ENCODE peak calls at places on chromosomes 16 and 17, in four cellular contexts. One of them, this sample, is unnamed.

GRCh38 chr17:68033636-68034451 is 1.7 kb upstream of the KPNA2 start:
- DNase-seq in endothelial cell: peak
- DNase-seq in vagina: no peak
- DNase-seq in fibroblast of lung: peak
- DNase-seq in this sample: no peak

GRCh38 chr17:71482625-71483024 is 638.2 kb upstream of the SOX9 start:
- DNase-seq in endothelial cell: no peak
- DNase-seq in fibroblast of lung: peak
- DNase-seq in vagina: no peak
- DNase-seq in this sample: no peak

GRCh38 chr17:8791910-8792270 is 7.3 kb downstream of the MFSD6L start:
- DNase-seq in endothelial cell: no peak
- DNase-seq in vagina: no peak
- DNase-seq in fibroblast of lung: peak
- DNase-seq in this sample: peak

GRCh38 chr17:73189417-73190099 is 3.3 kb upstream of the COG1 start:
- DNase-seq in vagina: no peak
- DNase-seq in endothelial cell: peak
- DNase-seq in fibroblast of lung: peak
- DNase-seq in this sample: no peak

GRCh38 chr16:85462405-85463227 is 150.5 kb upstream of the GSE1 start:
- DNase-seq in vagina: no peak
- DNase-seq in fibroblast of lung: no peak
- DNase-seq in endothelial cell: no peak
- DNase-seq in this sample: no peak

GRCh38 chr17:36545093-36545464 is 360 bp downstream of the GGNBP2 start:
- DNase-seq in endothelial cell: no peak
- DNase-seq in vagina: no peak
- DNase-seq in fibroblast of lung: no peak
- DNase-seq in this sample: no peak

GRCh38 chr17:46720408-46720807 is 98.1 kb downstream of the WNT3 start:
- DNase-seq in endothelial cell: no peak
- DNase-seq in fibroblast of lung: no peak
- DNase-seq in vagina: no peak
- DNase-seq in this sample: no peak

GRCh38 chr16:30527635-30528178 is 1.3 kb upstream of the ZNF768 start:
- DNase-seq in vagina: no peak
- DNase-seq in fibroblast of lung: no peak
- DNase-seq in endothelial cell: no peak
- DNase-seq in this sample: peak

GRCh38 chr16:87535855-87536794 is 43.3 kb upstream of the ZCCHC14 start:
- DNase-seq in endothelial cell: no peak
- DNase-seq in fibroblast of lung: no peak
- DNase-seq in vagina: no peak
- DNase-seq in this sample: no peak

GRCh38 chr16:66926171-66926570 is 836 bp upstream of the RRAD start:
- DNase-seq in endothelial cell: no peak
- DNase-seq in fibroblast of lung: no peak
- DNase-seq in vagina: no peak
- DNase-seq in this sample: no peak

GRCh38 chr16:79082955-79083354 is 517.6 kb downstream of the MAF start:
- DNase-seq in vagina: no peak
- DNase-seq in endothelial cell: no peak
- DNase-seq in fibroblast of lung: no peak
- DNase-seq in this sample: peak

GRCh38 chr16:69311533-69312388 is 611 bp downstream of the VPS4A start:
- DNase-seq in endothelial cell: peak
- DNase-seq in vagina: no peak
- DNase-seq in fibroblast of lung: peak
- DNase-seq in this sample: no peak

GRCh38 chr17:40448213-40448638 is 5.0 kb downstream of the IGFBP4 start:
- DNase-seq in fibroblast of lung: peak
- DNase-seq in vagina: no peak
- DNase-seq in endothelial cell: no peak
- DNase-seq in this sample: no peak

GRCh38 chr17:57593739-57594462 is 151.2 kb downstream of the CCDC182 start:
- DNase-seq in fibroblast of lung: no peak
- DNase-seq in vagina: no peak
- DNase-seq in endothelial cell: no peak
- DNase-seq in this sample: no peak

GRCh38 chr17:77173104-77173503 is 32.3 kb downstream of the SEC14L1 start:
- DNase-seq in vagina: no peak
- DNase-seq in fibroblast of lung: no peak
- DNase-seq in endothelial cell: no peak
- DNase-seq in this sample: no peak

GRCh38 chr17:82118815-82119380 is 20.9 kb upstream of the FASN start:
- DNase-seq in endothelial cell: no peak
- DNase-seq in vagina: no peak
- DNase-seq in fibroblast of lung: no peak
- DNase-seq in this sample: no peak

GRCh38 chr16:12176051-12176450 is 199.5 kb downstream of the SNX29 start:
- DNase-seq in endothelial cell: no peak
- DNase-seq in vagina: no peak
- DNase-seq in fibroblast of lung: no peak
- DNase-seq in this sample: no peak

DNA sequence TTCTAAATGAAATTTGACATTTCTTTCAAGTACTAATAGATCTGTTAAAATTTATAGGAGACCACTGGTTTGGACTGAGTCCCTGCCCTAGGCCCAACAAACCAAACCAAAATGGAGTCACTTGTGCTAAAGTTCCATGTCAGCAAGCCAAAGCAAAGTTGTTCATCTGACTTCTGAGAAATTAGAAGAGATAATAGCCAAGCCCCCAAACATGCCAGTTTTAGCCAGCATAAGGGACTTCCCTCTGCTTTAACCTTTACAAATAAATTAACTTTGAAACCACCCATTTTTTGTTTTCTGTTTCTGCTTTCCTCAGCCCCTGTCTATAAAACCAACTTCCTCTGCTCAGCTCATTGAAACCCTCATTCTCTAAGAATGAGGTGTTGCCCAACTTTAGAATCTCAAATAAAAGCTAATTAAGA is 18.9 kb downstream of the CDR2 start:
- DNase-seq in endothelial cell: no peak
- DNase-seq in vagina: no peak
- DNase-seq in fibroblast of lung: no peak
- DNase-seq in this sample: no peak
- TF ChIP-seq CTCF in endothelial cell: no peak
- TF ChIP-seq CTCF in vagina: no peak
- TF ChIP-seq CTCF in fibroblast of lung: no peak
- TF ChIP-seq CTCF in this sample: no peak

DNA sequence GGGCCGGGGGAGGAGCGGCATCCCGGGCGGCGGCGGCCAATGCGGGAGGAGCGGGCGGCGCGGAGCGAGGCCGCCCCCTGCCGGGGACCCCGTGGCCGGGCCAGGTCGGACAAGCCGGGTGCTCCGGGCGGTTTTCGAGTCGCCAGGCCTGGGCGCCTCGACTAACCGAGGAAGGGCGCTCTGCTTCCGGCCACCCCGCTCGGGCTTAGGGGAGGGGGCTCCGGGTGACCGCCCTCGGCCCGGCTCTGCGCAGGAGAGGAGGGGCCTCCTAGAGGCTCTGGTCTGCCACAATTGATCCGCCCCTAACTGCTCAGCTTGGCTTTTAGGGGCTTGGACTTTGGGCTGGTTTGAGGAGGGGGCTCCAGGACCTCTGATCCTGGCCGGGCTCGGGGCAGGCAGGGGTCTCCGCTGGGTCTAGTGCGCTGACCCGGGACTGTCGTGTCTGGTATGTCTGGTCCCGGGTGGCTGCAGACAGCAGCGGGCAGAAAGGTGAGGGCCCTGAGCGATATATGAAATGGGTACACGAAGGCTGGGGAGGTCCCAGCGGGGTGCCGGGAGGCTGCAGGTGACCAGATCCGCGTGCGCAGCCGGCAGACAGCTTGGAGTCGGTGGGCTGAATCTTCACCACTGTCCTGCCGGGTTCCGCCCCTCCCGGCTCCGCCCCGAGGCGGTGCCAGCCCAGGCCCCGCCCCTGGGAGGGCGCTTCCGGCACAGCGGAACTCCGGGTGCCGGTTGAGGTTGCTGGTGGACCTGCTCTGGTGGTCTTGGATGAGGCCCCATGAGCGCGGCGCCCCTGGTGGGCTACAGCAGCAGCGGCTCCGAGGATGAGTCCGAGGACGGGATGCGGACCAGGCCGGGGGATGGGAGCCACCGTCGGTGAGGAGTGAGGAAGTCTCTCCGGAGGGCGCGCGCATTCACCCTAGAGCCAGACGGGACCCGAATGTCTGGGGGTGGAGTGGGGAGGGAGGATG is at the start of gene USB1:
- DNase-seq in endothelial cell: peak
- DNase-seq in fibroblast of lung: peak
- DNase-seq in vagina: no peak
- DNase-seq in this sample: peak
- TF ChIP-seq CTCF in endothelial cell: peak
- TF ChIP-seq CTCF in fibroblast of lung: peak
- TF ChIP-seq CTCF in vagina: peak
- TF ChIP-seq CTCF in this sample: peak

GRCh38 chr17:76104140-76104895 is 731 bp upstream of the EXOC7 start:
- DNase-seq in vagina: peak
- DNase-seq in fibroblast of lung: no peak
- DNase-seq in endothelial cell: no peak
- DNase-seq in this sample: no peak

GRCh38 chr17:76104896-76105231 is 1.3 kb upstream of the EXOC7 start:
- DNase-seq in fibroblast of lung: no peak
- DNase-seq in endothelial cell: no peak
- DNase-seq in vagina: no peak
- DNase-seq in this sample: no peak

GRCh38 chr17:76102944-76103273 is 678 bp downstream of the EXOC7 start:
- DNase-seq in fibroblast of lung: no peak
- DNase-seq in endothelial cell: no peak
- DNase-seq in vagina: no peak
- DNase-seq in this sample: no peak

GRCh38 chr17:76107507-76107906 is 3.9 kb upstream of the EXOC7 start:
- DNase-seq in vagina: no peak
- DNase-seq in fibroblast of lung: peak
- DNase-seq in endothelial cell: no peak
- DNase-seq in this sample: no peak

DNA sequence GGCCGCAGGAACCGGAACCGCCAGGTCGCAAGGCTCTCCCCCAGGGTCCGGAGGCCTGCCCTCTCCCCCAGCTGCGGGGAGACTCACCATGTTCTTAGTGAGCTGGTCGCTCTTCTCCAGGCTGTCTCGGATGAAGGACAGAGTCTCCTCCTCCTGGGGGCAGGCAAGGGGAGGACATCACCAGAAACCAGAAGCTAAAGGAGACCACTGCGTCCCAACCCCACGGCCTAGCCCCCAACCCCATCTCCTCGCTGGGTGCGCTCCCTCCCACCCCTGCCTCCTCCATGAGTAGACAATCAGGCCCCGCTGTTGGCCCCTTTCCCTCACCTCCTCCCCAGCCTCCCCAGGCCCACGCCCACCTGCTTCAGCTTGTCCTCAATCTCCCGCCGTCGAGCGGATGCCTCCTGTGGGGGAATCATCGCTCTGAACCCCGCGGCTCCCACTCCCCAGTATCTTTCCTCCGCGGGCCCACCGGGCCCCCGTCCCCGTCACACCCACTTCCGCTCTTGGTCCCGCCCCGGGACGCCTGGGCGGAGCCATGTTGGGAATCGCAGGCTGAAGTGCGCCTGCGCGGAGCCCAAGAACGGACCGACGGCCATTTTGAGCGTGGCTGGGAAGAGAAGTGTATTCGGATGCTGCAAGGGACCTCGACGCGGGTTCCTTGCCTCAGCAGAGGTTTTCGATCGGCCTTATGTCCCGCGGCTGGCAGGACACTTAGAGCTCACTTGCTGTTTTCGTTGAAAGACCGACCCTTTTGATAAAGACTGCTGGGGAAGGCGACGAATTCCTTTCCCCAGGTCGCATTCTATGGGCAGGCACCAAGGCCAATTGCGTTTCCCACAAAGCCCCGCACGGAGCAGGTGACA is at the start of gene EXOC7:
- DNase-seq in endothelial cell: peak
- DNase-seq in vagina: peak
- DNase-seq in fibroblast of lung: peak
- DNase-seq in this sample: peak
- TF ChIP-seq CTCF in endothelial cell: no peak
- TF ChIP-seq CTCF in vagina: no peak
- TF ChIP-seq CTCF in fibroblast of lung: no peak
- TF ChIP-seq CTCF in this sample: no peak

DNA sequence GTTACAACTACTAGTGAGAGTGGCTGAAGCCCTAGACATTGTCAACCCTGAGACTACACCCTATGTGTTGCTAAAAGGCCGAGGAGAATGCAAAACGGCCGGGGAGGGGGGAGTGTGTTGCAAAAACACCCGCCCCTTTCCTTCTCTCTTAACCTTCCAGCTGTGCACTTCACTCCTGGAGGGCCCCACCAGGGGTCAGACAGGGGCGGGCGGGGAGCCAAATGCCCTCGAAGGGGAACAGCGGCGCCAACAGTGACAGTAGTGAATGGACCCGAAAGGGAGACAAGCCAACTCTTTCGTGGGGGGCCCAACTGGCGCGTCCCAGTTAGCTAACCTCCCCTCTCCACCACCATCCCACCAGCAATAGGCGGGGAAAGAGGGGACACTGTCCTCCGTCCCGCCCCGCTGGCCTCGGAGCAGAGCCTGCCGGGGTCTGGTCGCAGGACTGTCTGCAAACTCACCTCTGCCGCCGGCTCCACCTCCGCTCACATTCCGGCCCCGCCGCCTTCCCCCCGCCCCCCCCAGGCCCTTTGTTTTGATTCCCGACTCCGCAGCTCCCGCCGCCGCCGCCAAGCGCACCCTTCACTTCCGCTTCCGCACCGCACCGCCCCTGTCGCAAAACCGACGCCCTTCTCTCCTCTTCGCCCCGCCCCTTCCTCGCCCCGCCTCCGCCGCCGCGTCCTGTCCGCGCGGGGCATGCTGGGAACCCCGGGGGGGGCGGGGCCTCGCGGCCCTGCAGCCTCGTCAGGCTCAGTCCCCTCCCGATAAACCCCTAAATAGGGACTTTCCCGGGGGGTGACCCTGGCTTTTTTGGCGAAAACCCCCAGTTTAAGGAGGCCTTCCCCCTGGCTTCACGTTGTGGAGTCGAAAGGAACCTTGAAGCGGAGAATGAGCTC is at the start of gene MARF1:
- DNase-seq in endothelial cell: peak
- DNase-seq in vagina: no peak
- DNase-seq in fibroblast of lung: peak
- DNase-seq in this sample: peak
- TF ChIP-seq CTCF in endothelial cell: peak
- TF ChIP-seq CTCF in vagina: no peak
- TF ChIP-seq CTCF in fibroblast of lung: peak
- TF ChIP-seq CTCF in this sample: peak